ENCODE peak calls at places on chromosomes 16 and 17, in five cellular contexts. One of them, this sample, is unnamed.

GRCh38 chr17:76914937-76915336 is 46.7 kb downstream of the MGAT5B start:
- DNase-seq in Right ventricle myocardium superior: no peak
- DNase-seq in AG09319: no peak
- DNase-seq in heart left ventricle: no peak
- DNase-seq in AG10803: no peak
- DNase-seq in this sample: no peak

GRCh38 chr17:37774508-37774907 is 29.6 kb upstream of the HNF1B start:
- DNase-seq in Right ventricle myocardium superior: no peak
- DNase-seq in AG09319: no peak
- DNase-seq in heart left ventricle: no peak
- DNase-seq in AG10803: no peak
- DNase-seq in this sample: no peak

GRCh38 chr17:4230142-4230541 is 33.6 kb downstream of the ANKFY1 start:
- DNase-seq in Right ventricle myocardium superior: no peak
- DNase-seq in AG09319: peak
- DNase-seq in heart left ventricle: peak
- DNase-seq in AG10803: peak
- DNase-seq in this sample: no peak

GRCh38 chr17:30519707-30520106 is 42.5 kb downstream of the GOSR1 start:
- DNase-seq in Right ventricle myocardium superior: no peak
- DNase-seq in AG09319: peak
- DNase-seq in heart left ventricle: no peak
- DNase-seq in AG10803: peak
- DNase-seq in this sample: no peak

GRCh38 chr17:55005520-55005919 is 37.0 kb downstream of the STXBP4 start:
- DNase-seq in Right ventricle myocardium superior: no peak
- DNase-seq in AG09319: no peak
- DNase-seq in heart left ventricle: no peak
- DNase-seq in AG10803: peak
- DNase-seq in this sample: no peak

GRCh38 chr16:83603981-83604570 is 203.7 kb upstream of the HSBP1 start:
- DNase-seq in Right ventricle myocardium superior: no peak
- DNase-seq in AG09319: no peak
- DNase-seq in heart left ventricle: no peak
- DNase-seq in AG10803: peak
- DNase-seq in this sample: no peak

GRCh38 chr17:60645918-60646523 is 31.6 kb upstream of the BCAS3 start:
- DNase-seq in Right ventricle myocardium superior: no peak
- DNase-seq in AG09319: no peak
- DNase-seq in heart left ventricle: no peak
- DNase-seq in AG10803: no peak
- DNase-seq in this sample: no peak

GRCh38 chr17:6556121-6557039 is at the start of gene PITPNM3:
- DNase-seq in Right ventricle myocardium superior: no peak
- DNase-seq in AG09319: no peak
- DNase-seq in heart left ventricle: no peak
- DNase-seq in AG10803: no peak
- DNase-seq in this sample: no peak

GRCh38 chr16:31423241-31423640 is 4.9 kb downstream of the COX6A2 start:
- DNase-seq in Right ventricle myocardium superior: no peak
- DNase-seq in AG09319: no peak
- DNase-seq in heart left ventricle: no peak
- DNase-seq in AG10803: no peak
- DNase-seq in this sample: no peak

GRCh38 chr17:73291260-73291801 is 20.5 kb downstream of the CDC42EP4 start:
- DNase-seq in Right ventricle myocardium superior: peak
- DNase-seq in AG09319: peak
- DNase-seq in heart left ventricle: peak
- DNase-seq in AG10803: peak
- DNase-seq in this sample: peak

GRCh38 chr17:59641799-59642484 is 22.2 kb downstream of the CLTC start:
- DNase-seq in Right ventricle myocardium superior: no peak
- DNase-seq in AG09319: no peak
- DNase-seq in heart left ventricle: no peak
- DNase-seq in AG10803: no peak
- DNase-seq in this sample: no peak

GRCh38 chr17:64129515-64129764 is 504 bp downstream of the ERN1 start:
- DNase-seq in Right ventricle myocardium superior: no peak
- DNase-seq in AG09319: no peak
- DNase-seq in heart left ventricle: no peak
- DNase-seq in AG10803: no peak
- DNase-seq in this sample: no peak

GRCh38 chr16:81080233-81080632 is 3.2 kb upstream of the C16orf46 start:
- DNase-seq in Right ventricle myocardium superior: no peak
- DNase-seq in AG09319: no peak
- DNase-seq in heart left ventricle: no peak
- DNase-seq in AG10803: no peak
- DNase-seq in this sample: no peak

GRCh38 chr17:57493171-57493570 is 236.8 kb downstream of the MSI2 start:
- DNase-seq in Right ventricle myocardium superior: no peak
- DNase-seq in AG09319: no peak
- DNase-seq in heart left ventricle: no peak
- DNase-seq in AG10803: no peak
- DNase-seq in this sample: no peak

GRCh38 chr17:81152288-81152848 is 12.9 kb upstream of the PVALEF start:
- DNase-seq in Right ventricle myocardium superior: no peak
- DNase-seq in AG09319: no peak
- DNase-seq in heart left ventricle: no peak
- DNase-seq in AG10803: no peak
- DNase-seq in this sample: peak

GRCh38 chr16:15777533-15778203 is 79.2 kb downstream of the MYH11 start:
- DNase-seq in Right ventricle myocardium superior: no peak
- DNase-seq in AG09319: no peak
- DNase-seq in heart left ventricle: no peak
- DNase-seq in AG10803: peak
- DNase-seq in this sample: no peak

GRCh38 chr16:4116328-4117249 is at the start of gene ADCY9:
- DNase-seq in Right ventricle myocardium superior: peak
- DNase-seq in AG09319: no peak
- DNase-seq in heart left ventricle: peak
- DNase-seq in AG10803: peak
- DNase-seq in this sample: peak

GRCh38 chr16:9042943-9043680 is 48.3 kb upstream of the HAPSTR1 start:
- DNase-seq in Right ventricle myocardium superior: no peak
- DNase-seq in AG09319: no peak
- DNase-seq in heart left ventricle: no peak
- DNase-seq in AG10803: peak
- DNase-seq in this sample: no peak

GRCh38 chr16:66272461-66272860 is 94.0 kb upstream of the CDH5 start:
- DNase-seq in Right ventricle myocardium superior: no peak
- DNase-seq in AG09319: no peak
- DNase-seq in heart left ventricle: no peak
- DNase-seq in AG10803: no peak
- DNase-seq in this sample: no peak

GRCh38 chr16:21156767-21157467 is 1.6 kb upstream of the LDAF1 start:
- DNase-seq in Right ventricle myocardium superior: no peak
- DNase-seq in AG09319: peak
- DNase-seq in heart left ventricle: peak
- DNase-seq in AG10803: peak
- DNase-seq in this sample: peak

GRCh38 chr17:61582593-61582992 is 8.4 kb downstream of the NACA2 start:
- DNase-seq in Right ventricle myocardium superior: no peak
- DNase-seq in AG09319: no peak
- DNase-seq in heart left ventricle: no peak
- DNase-seq in AG10803: no peak
- DNase-seq in this sample: no peak

GRCh38 chr16:10594312-10594950 is 14.0 kb upstream of the EMP2 start:
- DNase-seq in Right ventricle myocardium superior: no peak
- DNase-seq in AG09319: no peak
- DNase-seq in heart left ventricle: no peak
- DNase-seq in AG10803: no peak
- DNase-seq in this sample: no peak

GRCh38 chr16:84319146-84319760 is 24.6 kb downstream of the WFDC1 start:
- DNase-seq in Right ventricle myocardium superior: no peak
- DNase-seq in AG09319: no peak
- DNase-seq in heart left ventricle: no peak
- DNase-seq in AG10803: no peak
- DNase-seq in this sample: no peak

GRCh38 chr17:27630607-27631408 is at the start of gene LGALS9:
- DNase-seq in Right ventricle myocardium superior: no peak
- DNase-seq in AG09319: no peak
- DNase-seq in heart left ventricle: peak
- DNase-seq in AG10803: peak
- DNase-seq in this sample: peak

GRCh38 chr17:73394523-73395450 is 83.0 kb upstream of the CDC42EP4 start:
- DNase-seq in Right ventricle myocardium superior: no peak
- DNase-seq in AG09319: no peak
- DNase-seq in heart left ventricle: no peak
- DNase-seq in AG10803: no peak
- DNase-seq in this sample: peak

GRCh38 chr17:896439-896838 is 83.1 kb downstream of the NXN start:
- DNase-seq in Right ventricle myocardium superior: no peak
- DNase-seq in AG09319: no peak
- DNase-seq in heart left ventricle: no peak
- DNase-seq in AG10803: no peak
- DNase-seq in this sample: no peak

GRCh38 chr16:743794-744500 is 3.1 kb upstream of the CIAO3 start:
- DNase-seq in Right ventricle myocardium superior: no peak
- DNase-seq in AG09319: no peak
- DNase-seq in heart left ventricle: no peak
- DNase-seq in AG10803: no peak
- DNase-seq in this sample: peak

GRCh38 chr17:77209330-77209748 is 68.6 kb downstream of the SEC14L1 start:
- DNase-seq in Right ventricle myocardium superior: no peak
- DNase-seq in AG09319: no peak
- DNase-seq in heart left ventricle: no peak
- DNase-seq in AG10803: no peak
- DNase-seq in this sample: no peak

GRCh38 chr16:50499254-50499653 is 48.9 kb upstream of the NKD1 start:
- DNase-seq in Right ventricle myocardium superior: no peak
- DNase-seq in AG09319: no peak
- DNase-seq in heart left ventricle: no peak
- DNase-seq in AG10803: no peak
- DNase-seq in this sample: no peak

GRCh38 chr16:51114369-51114768 is 36.7 kb downstream of the SALL1 start:
- DNase-seq in Right ventricle myocardium superior: no peak
- DNase-seq in AG09319: no peak
- DNase-seq in heart left ventricle: no peak
- DNase-seq in AG10803: no peak
- DNase-seq in this sample: no peak

GRCh38 chr17:62760059-62760887 is 47.8 kb downstream of the MARCHF10 start:
- DNase-seq in Right ventricle myocardium superior: no peak
- DNase-seq in AG09319: peak
- DNase-seq in heart left ventricle: no peak
- DNase-seq in AG10803: peak
- DNase-seq in this sample: no peak

GRCh38 chr17:67098022-67098421 is 53.7 kb downstream of the CACNG1 start:
- DNase-seq in Right ventricle myocardium superior: no peak
- DNase-seq in AG09319: no peak
- DNase-seq in heart left ventricle: no peak
- DNase-seq in AG10803: no peak
- DNase-seq in this sample: no peak

GRCh38 chr17:42337442-42337841 is 49.1 kb downstream of the STAT5A start:
- DNase-seq in Right ventricle myocardium superior: no peak
- DNase-seq in AG09319: peak
- DNase-seq in heart left ventricle: no peak
- DNase-seq in AG10803: peak
- DNase-seq in this sample: no peak

GRCh38 chr16:6988846-6989245 is 343.8 kb upstream of the RBFOX1 start:
- DNase-seq in Right ventricle myocardium superior: no peak
- DNase-seq in AG09319: no peak
- DNase-seq in heart left ventricle: no peak
- DNase-seq in AG10803: no peak
- DNase-seq in this sample: no peak

GRCh38 chr17:13088666-13089065 is 70.8 kb upstream of the ELAC2 start:
- DNase-seq in Right ventricle myocardium superior: no peak
- DNase-seq in AG09319: no peak
- DNase-seq in heart left ventricle: no peak
- DNase-seq in AG10803: no peak
- DNase-seq in this sample: no peak

This sample was measured in right cardiac atrium.